ENCODE peak calls at places on chromosomes 12 and 14, in six cellular contexts. N is cardiac muscle cell, M is tibial artery, W is psoas muscle, L is GM23248, E is suprapubic skin. F is an unnamed sample.
A peak's percentile ranks its signal among the peaks of the same experiment; 100 is the strongest.

GRCh38 chr14:41285193-41285748 is 321.4 kb upstream of the LRFN5 start:
- DNase-seq in E (no peak), N (peak; percentile 55), W (no peak), M (no peak), L (peak; percentile 30), F (no peak)

GRCh38 chr14:75295061-75295461 is 16.4 kb downstream of the FOS start:
- DNase-seq in L (peak; percentile 85), N (peak; percentile 90), W (peak; percentile 65), E (peak; percentile 90), M (peak; percentile 86), F (no peak)

GRCh38 chr14:35818346-35819115 is 7.6 kb upstream of the BRMS1L start:
- DNase-seq in E (no peak), N (peak; percentile 61), M (no peak), L (peak; percentile 69), W (no peak), F (peak; percentile 24)

GRCh38 chr12:110115675-110116074 is 8.5 kb upstream of the IFT81 start:
- DNase-seq in L (no peak), N (no peak), M (no peak), W (no peak), E (no peak), F (no peak)

GRCh38 chr14:97264516-97265230 is 467.5 kb downstream of the VRK1 start:
- DNase-seq in W (no peak), E (no peak), L (no peak), M (no peak), N (no peak), F (no peak)

GRCh38 chr12:116303929-116304328 is 26.4 kb upstream of the MED13L start:
- DNase-seq in W (no peak), N (peak; percentile 75), L (peak; percentile 74), M (no peak), E (no peak), F (no peak)

GRCh38 chr12:75208851-75209781 is 523 bp downstream of the KCNC2 start:
- DNase-seq in M (no peak), N (peak; percentile 34), L (peak; percentile 51), W (peak; percentile 11), E (no peak), F (no peak)

GRCh38 chr12:15534870-15535269 is 212.6 kb downstream of the PTPRO start:
- DNase-seq in L (peak; percentile 83), M (no peak), W (no peak), N (peak; percentile 46), E (no peak), F (no peak)

GRCh38 chr14:66944872-66945271 is 244.4 kb upstream of the GARIN2 start:
- DNase-seq in E (no peak), M (no peak), N (peak; percentile 47), W (no peak), L (peak; percentile 44), F (peak; percentile 53)

GRCh38 chr12:30847259-30847658 is 79.3 kb upstream of the TSPAN11 start:
- DNase-seq in L (peak; percentile 77), M (no peak), W (no peak), N (peak; percentile 82), E (no peak), F (peak; percentile 84)

GRCh38 chr12:16006752-16007151 is 95.6 kb downstream of the DERA start:
- DNase-seq in L (no peak), E (no peak), W (no peak), M (no peak), N (no peak), F (no peak)

GRCh38 chr12:98594050-98594853 is 766 bp downstream of the SLC25A3 start:
- DNase-seq in N (peak; percentile 29), W (peak; percentile 57), M (peak; percentile 73), L (peak; percentile 71), E (no peak), F (peak; percentile 42)

GRCh38 chr12:77300815-77301214 is 235.4 kb upstream of the E2F7 start:
- DNase-seq in E (no peak), N (no peak), M (no peak), W (no peak), L (no peak), F (no peak)

GRCh38 chr14:81164167-81164774 is 56.5 kb downstream of the GTF2A1 start:
- DNase-seq in N (peak; percentile 73), M (peak; percentile 71), E (no peak), W (peak; percentile 13), L (peak; percentile 75), F (peak; percentile 16)

GRCh38 chr12:76424941-76425340 is 76.7 kb upstream of the BBS10 start:
- DNase-seq in L (peak; percentile 5), M (no peak), N (no peak), E (no peak), W (no peak), F (no peak)

GRCh38 chr12:93870020-93870795 is 193.0 kb downstream of the CRADD start:
- DNase-seq in L (no peak), M (no peak), N (no peak), W (no peak), E (no peak), F (no peak)
- H3K9me3 ChIP-seq in L (peaks cover 24% of the 10 kb centered on the region), M (peaks cover 11% of the 10 kb centered on the region), N (no peaks in the 10 kb centered on the region), W (peaks cover 48% of the 10 kb centered on the region), E (peaks cover 39% of the 10 kb centered on the region), F (peaks cover 52% of the 10 kb centered on the region)

GRCh38 chr12:123436017-123436964 is at the start of gene RILPL2:
- DNase-seq in W (peak; percentile 89), E (peak; percentile 97), M (peak; percentile 95), N (peak; percentile 92), L (peak; percentile 93), F (peak; percentile 87)
- H3K4me1 ChIP-seq in W (no peaks in the 10 kb centered on the region), E (peaks cover 45% of the 10 kb centered on the region), M (peaks cover 40% of the 10 kb centered on the region), N (no peaks in the 10 kb centered on the region), L (peaks cover 4% of the 10 kb centered on the region), F (peaks cover 47% of the 10 kb centered on the region)

DNA sequence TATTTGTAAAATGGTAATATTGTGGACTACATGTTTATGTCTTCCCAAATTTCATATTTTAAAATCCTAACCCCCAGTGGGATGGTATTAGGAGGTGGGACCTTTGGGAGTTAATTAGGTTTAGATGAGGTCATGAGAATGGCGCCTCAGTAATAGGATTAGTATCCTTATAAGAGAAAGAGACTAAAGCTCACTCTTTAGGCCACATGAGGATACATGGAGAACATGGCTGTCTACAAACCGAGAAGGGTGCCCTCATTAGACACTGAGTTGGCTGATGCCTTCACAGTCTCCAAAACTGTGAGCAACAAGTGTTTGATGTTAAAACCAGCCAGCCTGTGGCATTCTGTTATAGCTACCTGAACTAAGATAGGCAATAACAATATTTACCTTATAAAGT is 58.3 kb upstream of the OTOGL start:
- DNase-seq in M (no peak), N (no peak), L (peak; percentile 10), W (no peak), E (no peak), F (no peak)
- H3K9me3 ChIP-seq in M (no peaks in the 10 kb centered on the region), N (no peaks in the 10 kb centered on the region), L (no peaks in the 10 kb centered on the region), W (no peaks in the 10 kb centered on the region), E (no peaks in the 10 kb centered on the region), F (no peaks in the 10 kb centered on the region)

GRCh38 chr12:108847705-108848104 is 9.7 kb downstream of the SSH1 start:
- DNase-seq in E (no peak), L (no peak), M (no peak), N (no peak), W (no peak), F (no peak)
- H3K4me1 ChIP-seq in E (peaks cover 21% of the 10 kb centered on the region), L (peaks cover 45% of the 10 kb centered on the region), M (peaks cover 31% of the 10 kb centered on the region), N (peaks cover 3% of the 10 kb centered on the region), W (peaks cover 68% of the 10 kb centered on the region), F (no peaks in the 10 kb centered on the region)

DNA sequence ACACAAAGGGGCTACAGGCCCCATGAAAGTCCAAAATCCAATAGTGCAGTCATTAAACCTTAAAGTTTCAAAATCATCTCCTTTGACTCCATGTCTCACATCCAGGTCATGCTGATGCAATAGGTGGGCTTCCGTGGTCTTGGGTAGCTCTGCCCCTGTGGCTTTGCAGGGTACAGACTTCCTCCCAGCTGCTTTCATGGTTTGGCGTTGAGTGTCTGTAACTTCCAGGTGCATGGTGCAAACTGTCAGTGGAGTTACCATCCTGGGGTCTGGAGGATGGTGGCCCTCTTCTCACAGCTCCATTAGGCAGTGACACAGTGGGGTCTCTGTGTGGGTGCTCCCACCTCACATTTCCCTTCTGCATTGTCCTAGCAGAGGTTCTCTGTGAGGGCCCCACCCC is 8.5 kb upstream of the OR4Q2 start:
- DNase-seq in W (no peak), L (no peak), E (no peak), N (no peak), M (no peak), F (no peak)
- H3K9me3 ChIP-seq in W (no peaks in the 10 kb centered on the region), L (no peaks in the 10 kb centered on the region), E (no peaks in the 10 kb centered on the region), N (no peaks in the 10 kb centered on the region), M (no peaks in the 10 kb centered on the region), F (no peaks in the 10 kb centered on the region)

DNA sequence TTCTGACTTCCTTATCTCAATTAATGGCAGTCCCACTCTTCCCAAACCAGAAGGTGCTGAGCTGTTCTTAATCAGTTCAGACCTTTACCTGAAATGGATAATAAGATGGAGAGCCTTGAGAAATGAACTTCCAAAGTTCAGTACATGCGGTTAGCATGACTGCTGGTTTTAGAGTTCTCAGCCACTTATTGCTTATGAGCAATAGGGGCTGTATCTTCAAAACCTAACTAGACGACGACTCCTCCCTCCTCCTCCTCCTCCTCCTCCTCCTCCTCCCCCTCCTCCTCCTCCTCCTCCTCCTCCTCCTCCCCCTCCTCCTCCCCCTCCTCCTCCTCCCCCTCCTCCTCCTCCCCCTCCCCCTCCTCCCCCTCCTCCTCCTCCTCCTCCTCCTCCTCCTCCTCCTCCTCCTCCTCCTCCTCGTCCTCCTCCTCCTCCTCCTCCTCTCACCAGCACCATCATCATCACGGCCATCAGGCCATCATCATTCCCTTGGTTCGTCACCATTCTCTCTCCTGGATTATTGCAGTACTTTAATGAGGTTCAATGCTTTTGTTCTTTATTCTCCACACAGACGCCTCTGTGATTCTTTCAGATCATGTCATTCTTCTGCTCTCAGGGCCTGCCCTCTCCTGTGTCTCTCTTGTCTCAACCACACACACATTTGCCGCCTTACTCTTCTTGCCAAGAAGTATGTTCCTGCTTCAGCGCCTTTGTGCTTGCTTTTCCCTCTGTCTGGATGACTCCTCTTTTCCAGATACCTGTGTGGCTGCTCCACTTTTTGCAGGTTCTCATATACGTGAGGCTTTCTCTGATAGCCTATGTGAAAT is 2.7 kb downstream of the PCNX1 start:
- DNase-seq in W (no peak), N (no peak), M (no peak), L (peak; percentile 54), E (no peak), F (no peak)
- H3K4me1 ChIP-seq in W (peaks cover 35% of the 10 kb centered on the region), N (peaks cover 13% of the 10 kb centered on the region), M (peaks cover 17% of the 10 kb centered on the region), L (peaks cover 39% of the 10 kb centered on the region), E (peaks cover 41% of the 10 kb centered on the region), F (peaks cover 65% of the 10 kb centered on the region)

DNA sequence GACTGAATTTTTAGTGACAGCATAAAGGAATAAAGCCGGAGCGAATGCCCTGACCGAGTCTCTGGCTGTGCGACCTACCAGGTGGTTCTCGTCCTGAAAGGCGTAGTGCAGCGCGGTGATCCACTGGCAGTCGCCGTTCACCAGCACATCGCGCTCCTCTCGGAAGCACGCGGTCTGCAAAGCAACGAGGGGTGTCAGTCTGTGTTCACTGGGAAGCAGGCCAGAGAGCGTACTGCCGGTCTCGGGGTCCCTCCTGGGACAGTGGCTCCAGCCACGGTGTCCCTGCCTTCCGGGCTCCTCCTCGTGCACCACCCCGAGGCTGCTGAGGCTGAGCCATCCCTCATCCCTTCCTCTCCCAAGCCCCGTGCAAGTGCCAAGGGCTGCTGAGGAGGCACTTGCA is 53.5 kb downstream of the CDC42BPB start:
- DNase-seq in N (no peak), M (peak; percentile 52), L (no peak), E (peak; percentile 59), W (no peak), F (no peak)
- H3K9me3 ChIP-seq in N (no peaks in the 10 kb centered on the region), M (no peaks in the 10 kb centered on the region), L (no peaks in the 10 kb centered on the region), E (no peaks in the 10 kb centered on the region), W (no peaks in the 10 kb centered on the region), F (no peaks in the 10 kb centered on the region)

F was measured in CD4-positive, CD25-positive, alpha-beta regulatory T cell.